ENCODE peak calls at places on chromosomes 2 and 18, in five cellular contexts. B is IMR-90, C is NT2/D1, R is PC-9, L is breast epithelium. N is an unnamed sample.

GRCh38 chr2:120476141-120476540 is 130.2 kb downstream of the INHBB start:
- DNase-seq in B (no peak), C (no peak), R (peak; percentile 95), L (no peak), N (peak; percentile 35)

GRCh38 chr2:208265371-208265806 is 666 bp upstream of the PIKFYVE start:
- DNase-seq in B (peak; percentile 53), C (no peak), R (no peak), L (no peak), N (peak; percentile 19)

GRCh38 chr18:36514778-36515177 is 217.3 kb downstream of the FHOD3 start:
- DNase-seq in B (no peak), C (no peak), R (no peak), L (no peak), N (no peak)

GRCh38 chr2:188471166-188471565 is 179.5 kb downstream of the GULP1 start:
- DNase-seq in B (no peak), C (no peak), R (no peak), L (no peak), N (no peak)

GRCh38 chr2:44528595-44528994 is 166.8 kb downstream of the CAMKMT start:
- DNase-seq in B (peak; percentile 81), C (no peak), R (peak; percentile 76), L (no peak), N (no peak)

GRCh38 chr2:200306969-200307811 is 697 bp downstream of the SPATS2L start:
- DNase-seq in B (no peak), C (no peak), R (no peak), L (no peak), N (peak; percentile 45)

GRCh38 chr2:199804831-199805230 is 46.2 kb downstream of the FTCDNL1 start:
- DNase-seq in B (no peak), C (peak; percentile 11), R (no peak), L (no peak), N (no peak)

GRCh38 chr18:79251021-79251420 is 144.7 kb upstream of the NFATC1 start:
- DNase-seq in B (no peak), C (no peak), R (no peak), L (no peak), N (no peak)

GRCh38 chr2:60106836-60107529 is 446.5 kb downstream of the BCL11A start:
- DNase-seq in B (no peak), C (no peak), R (no peak), L (no peak), N (no peak)

GRCh38 chr18:29191263-29191662 is 1014.3 kb upstream of the CDH2 start:
- DNase-seq in B (peak; percentile 45), C (no peak), R (no peak), L (no peak), N (no peak)

GRCh38 chr18:79791141-79791972 is 6.4 kb upstream of the KCNG2 start:
- DNase-seq in B (peak; percentile 99), C (no peak), R (peak; percentile 94), L (peak; percentile 65), N (peak; percentile 26)

GRCh38 chr2:15677141-15677911 is 85.7 kb downstream of the DDX1 start:
- DNase-seq in B (no peak), C (no peak), R (no peak), L (no peak), N (no peak)

GRCh38 chr2:128607440-128607839 is 288.8 kb upstream of the HS6ST1 start:
- DNase-seq in B (no peak), C (no peak), R (no peak), L (no peak), N (no peak)

GRCh38 chr2:113886479-113887383 is 3.2 kb upstream of the ACTR3 start:
- DNase-seq in B (peak; percentile 94), C (no peak), R (peak; percentile 62), L (peak; percentile 22), N (peak; percentile 88)
- H3K4me3 ChIP-seq in B (peak overlapping the region; percentile 2), C (no peak overlapping the region), R (no peak overlapping the region), L (no peak overlapping the region), N (no peak overlapping the region)

DNA sequence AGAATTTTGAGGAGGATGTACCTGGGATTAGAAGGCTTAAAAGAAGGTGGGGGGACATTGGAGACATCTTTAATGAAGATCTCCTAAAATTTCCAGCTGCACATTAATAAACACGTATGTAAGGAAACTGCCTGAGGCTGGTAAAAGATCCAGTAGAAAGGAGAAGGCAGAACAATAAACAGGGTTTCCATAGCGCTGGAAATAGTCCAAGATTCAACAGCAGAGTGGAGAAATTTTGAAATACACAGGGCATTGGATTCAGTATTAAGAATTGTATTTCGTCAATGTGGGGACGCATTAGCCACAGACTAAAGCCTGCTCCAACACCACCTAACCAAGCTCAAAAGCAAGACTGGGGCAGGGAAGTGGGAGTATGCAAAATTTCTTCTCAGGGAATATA is 606.9 kb upstream of the NRXN1 start:
- DNase-seq in B (peak; percentile 19), C (no peak), R (no peak), L (no peak), N (no peak)
- H3K9me3 ChIP-seq in B (no peaks in the 10 kb centered on the region), C (no peaks in the 10 kb centered on the region), R (no peaks in the 10 kb centered on the region), L (no peaks in the 10 kb centered on the region), N (no peaks in the 10 kb centered on the region)

GRCh38 chr2:239554761-239555565 is 154.1 kb upstream of the HDAC4 start:
- DNase-seq in B (no peak), C (no peak), R (no peak), L (no peak), N (no peak)

GRCh38 chr2:239552213-239552926 is 151.6 kb upstream of the HDAC4 start:
- DNase-seq in B (no peak), C (no peak), R (no peak), L (no peak), N (no peak)

GRCh38 chr2:239551206-239551605 is 150.4 kb upstream of the HDAC4 start:
- DNase-seq in B (no peak), C (no peak), R (no peak), L (no peak), N (no peak)

GRCh38 chr2:239555566-239555895 is 154.7 kb upstream of the HDAC4 start:
- DNase-seq in B (no peak), C (no peak), R (no peak), L (no peak), N (no peak)

DNA sequence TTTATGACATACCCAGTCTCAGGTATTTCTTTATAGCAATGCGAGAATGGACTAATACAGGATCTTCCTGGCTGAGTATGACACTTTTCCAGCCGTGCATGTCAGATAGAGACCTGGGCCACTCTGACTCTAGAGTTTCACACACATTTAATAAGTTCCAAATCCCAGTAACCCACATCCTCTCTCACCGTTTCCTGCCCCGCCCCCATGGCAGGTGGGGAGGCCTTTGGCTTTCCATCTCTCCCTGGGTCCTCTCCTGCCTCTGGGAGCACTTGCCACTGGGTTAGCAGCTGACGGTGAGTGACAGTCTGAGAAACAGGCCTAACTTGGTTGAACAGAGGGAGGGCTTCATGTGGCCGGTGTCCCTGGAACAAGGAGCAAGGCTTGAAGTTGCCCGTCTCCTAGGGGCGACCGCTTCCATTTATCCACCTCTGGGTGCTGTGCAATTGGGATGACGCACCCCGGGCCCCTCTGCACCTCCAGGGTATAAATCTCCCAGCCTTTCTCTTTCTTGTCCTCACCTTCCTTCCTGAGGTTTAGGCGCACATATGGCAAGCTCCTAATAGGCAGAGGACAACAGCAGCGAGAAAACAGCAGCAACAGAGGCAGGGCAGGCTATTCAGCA is 152.7 kb upstream of the HDAC4 start:
- DNase-seq in B (no peak), C (no peak), R (no peak), L (no peak), N (no peak)
- H3K27me3 ChIP-seq in B (no peaks in the 10 kb centered on the region), C (peaks cover 5% of the 10 kb centered on the region), R (peaks cover 92% of the 10 kb centered on the region), L (no peaks in the 10 kb centered on the region), N (peaks cover 3% of the 10 kb centered on the region)

GRCh38 chr2:113212245-113213060 is 38.7 kb downstream of the PSD4 start:
- DNase-seq in B (no peak), C (no peak), R (no peak), L (no peak), N (no peak)
- H3K4me3 ChIP-seq in B (no peak overlapping the region), C (no peak overlapping the region), R (no peak overlapping the region), L (no peak overlapping the region), N (no peak overlapping the region)

GRCh38 chr2:176079851-176080539 is 3.8 kb downstream of the EVX2 start:
- DNase-seq in B (peak; percentile 30), C (no peak), R (no peak), L (no peak), N (peak; percentile 80)

GRCh38 chr2:176081993-176082884 is 1.5 kb downstream of the EVX2 start:
- DNase-seq in B (no peak), C (no peak), R (no peak), L (no peak), N (no peak)

GRCh38 chr2:176081451-176081992 is 2.2 kb downstream of the EVX2 start:
- DNase-seq in B (no peak), C (no peak), R (no peak), L (no peak), N (no peak)

GRCh38 chr2:176079285-176079830 is 4.4 kb downstream of the EVX2 start:
- DNase-seq in B (no peak), C (no peak), R (no peak), L (no peak), N (no peak)

DNA sequence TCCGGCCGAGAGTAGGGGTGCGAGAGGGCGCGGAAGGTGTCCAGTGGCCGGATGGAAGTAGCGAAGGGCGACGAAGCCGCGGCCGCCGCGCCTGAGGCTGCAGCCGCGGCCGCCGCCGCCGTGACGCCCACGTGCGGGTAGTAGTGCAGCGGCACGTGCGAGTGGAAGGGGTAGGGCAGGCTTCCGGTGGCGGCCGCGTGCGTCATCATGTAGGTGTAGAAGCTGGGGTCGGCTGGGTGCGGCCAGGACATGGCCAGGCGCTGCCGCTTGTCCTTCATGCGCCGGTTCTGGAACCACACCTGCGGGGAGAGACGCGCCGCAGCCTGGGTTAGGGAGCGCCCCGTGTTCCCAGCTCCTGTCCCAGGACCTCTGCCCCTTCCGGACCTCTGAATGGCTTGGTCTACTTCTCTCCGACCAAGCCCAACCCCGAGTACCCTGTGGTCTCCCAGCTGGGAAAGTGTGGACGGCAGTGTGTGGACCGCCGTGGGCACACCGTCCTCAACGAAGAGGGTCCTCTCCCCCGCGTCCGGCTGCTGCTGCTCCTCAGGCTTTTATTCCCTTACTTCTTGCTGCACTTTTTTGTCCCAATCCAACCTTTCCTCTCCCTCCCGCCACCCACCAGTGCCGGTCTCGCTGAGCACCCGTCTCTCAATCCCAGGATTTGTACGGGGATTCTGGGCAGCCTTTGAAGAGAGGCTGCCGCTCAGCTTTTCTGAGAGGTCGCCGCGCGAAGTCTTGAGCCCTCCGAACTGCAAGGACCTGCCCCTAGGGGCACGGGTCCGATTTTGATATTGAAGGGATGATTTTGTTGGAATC is 3.0 kb downstream of the EVX2 start:
- DNase-seq in B (no peak), C (no peak), R (no peak), L (no peak), N (peak; percentile 75)
- H3K9me3 ChIP-seq in B (peaks cover 28% of the 10 kb centered on the region), C (peaks cover 39% of the 10 kb centered on the region), R (no peaks in the 10 kb centered on the region), L (no peaks in the 10 kb centered on the region), N (peaks cover 11% of the 10 kb centered on the region)

DNA sequence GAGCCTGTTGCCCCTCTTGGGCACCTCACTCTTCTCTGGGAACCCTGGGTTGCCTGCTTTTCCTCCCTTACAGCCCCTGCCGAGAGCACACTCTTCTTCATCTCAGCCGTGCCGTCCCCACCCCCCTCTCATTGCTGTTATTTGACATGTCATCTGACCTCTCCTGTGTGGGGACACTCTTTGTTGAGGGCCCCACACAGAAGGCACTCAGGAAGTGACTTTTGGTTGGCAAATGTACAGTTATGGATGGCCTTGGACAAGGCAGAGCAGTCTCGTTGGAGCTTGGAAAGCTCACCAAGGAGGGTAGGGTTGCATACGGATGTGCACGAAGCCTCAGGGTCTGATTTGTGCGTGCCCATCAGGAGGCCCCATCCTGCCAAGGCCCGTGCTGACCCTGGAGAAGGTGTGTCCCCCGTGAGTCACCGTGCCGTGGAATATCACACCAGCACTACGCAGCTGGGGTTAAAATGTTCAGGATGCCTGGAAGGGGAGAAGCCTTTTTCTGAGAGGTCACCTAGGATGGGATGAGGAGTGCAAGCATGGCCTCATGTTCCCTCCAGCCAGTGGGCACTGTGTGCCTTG is 93.9 kb downstream of the CTIF start:
- DNase-seq in B (no peak), C (no peak), R (no peak), L (no peak), N (no peak)
- H3K27me3 ChIP-seq in B (no peaks in the 10 kb centered on the region), C (no peaks in the 10 kb centered on the region), R (no peaks in the 10 kb centered on the region), L (no peaks in the 10 kb centered on the region), N (no peaks in the 10 kb centered on the region)